ENCODE peak calls at places on chromosome 18, in nine cellular contexts. R, P, D, Q, Z, U, X, E and L are unnamed samples.

GRCh38 chr18:44799422-44800421 is 119.0 kb downstream of the SETBP1 start:
- DNase-seq in P (no peak), U (no peak), R (no peak), X (no peak), E (no peak), Z (no peak), Q (no peak), D (no peak), L (no peak)

GRCh38 chr18:75433098-75433497 is 5.6 kb upstream of the SMIM21 start:
- DNase-seq in R (peak), E (no peak), D (no peak), Q (no peak), U (no peak), P (no peak), X (no peak), Z (no peak), L (no peak)

GRCh38 chr18:46622999-46623398 is 34.0 kb downstream of the LOXHD1 start:
- DNase-seq in Z (no peak), Q (no peak), E (no peak), R (no peak), X (peak), D (peak), P (no peak), U (no peak), L (no peak)

GRCh38 chr18:37207343-37207742 is 358.3 kb downstream of the CELF4 start:
- DNase-seq in E (no peak), R (peak), D (no peak), U (no peak), Z (no peak), X (no peak), P (no peak), Q (no peak), L (no peak)

GRCh38 chr18:70469916-70470315 is 181.1 kb downstream of the SOCS6 start:
- DNase-seq in Z (no peak), E (no peak), Q (no peak), X (no peak), D (peak), P (peak), R (no peak), U (no peak), L (peak)

GRCh38 chr18:34028341-34028740 is 196.4 kb downstream of the NOL4 start:
- DNase-seq in U (no peak), R (no peak), X (no peak), Z (no peak), E (no peak), D (peak), P (peak), Q (no peak), L (peak)

GRCh38 chr18:6561893-6562292 is 147.2 kb upstream of the L3MBTL4 start:
- DNase-seq in E (no peak), Q (no peak), P (no peak), D (no peak), X (no peak), Z (no peak), R (no peak), U (no peak), L (no peak)

GRCh38 chr18:3689091-3689490 is 239.1 kb downstream of the TGIF1 start:
- DNase-seq in Z (no peak), Q (no peak), X (no peak), U (no peak), D (no peak), E (no peak), P (no peak), R (no peak), L (peak)

GRCh38 chr18:45631077-45631476 is 15.8 kb downstream of the SLC14A2 start:
- DNase-seq in Q (no peak), X (no peak), U (no peak), D (no peak), Z (no peak), E (no peak), R (no peak), P (no peak), L (no peak)

GRCh38 chr18:26071725-26072124 is 18.7 kb downstream of the SS18 start:
- DNase-seq in U (no peak), R (no peak), X (no peak), Z (no peak), Q (no peak), D (no peak), E (no peak), P (no peak), L (no peak)

GRCh38 chr18:28175047-28175929 is 1.6 kb downstream of the CDH2 start:
- DNase-seq in Q (no peak), X (peak), E (peak), U (no peak), R (peak), P (peak), D (peak), Z (peak), L (peak)